ENCODE peak calls at places on chromosomes 5 and 9, in six cellular contexts. One of them, this sample, is unnamed.

GRCh38 chr5:179115307-179115706 is 55.1 kb downstream of the ZNF354C start:
- DNase-seq in A549: no peak
- DNase-seq in IMR-90: no peak
- DNase-seq in esophagus squamous epithelium: no peak
- DNase-seq in prostate gland: no peak
- DNase-seq in spleen: peak
- DNase-seq in this sample: no peak

GRCh38 chr9:21085010-21085409 is 7.3 kb upstream of the IFNB1 start:
- DNase-seq in A549: no peak
- DNase-seq in IMR-90: no peak
- DNase-seq in esophagus squamous epithelium: no peak
- DNase-seq in prostate gland: no peak
- DNase-seq in spleen: no peak
- DNase-seq in this sample: no peak

GRCh38 chr5:16916262-16916878 is 19.7 kb downstream of the MYO10 start:
- DNase-seq in A549: peak
- DNase-seq in IMR-90: peak
- DNase-seq in esophagus squamous epithelium: no peak
- DNase-seq in prostate gland: no peak
- DNase-seq in spleen: no peak
- DNase-seq in this sample: no peak

GRCh38 chr5:126938461-126938860 is 91.9 kb downstream of the MARCHF3 start:
- DNase-seq in A549: no peak
- DNase-seq in IMR-90: peak
- DNase-seq in esophagus squamous epithelium: no peak
- DNase-seq in prostate gland: no peak
- DNase-seq in spleen: no peak
- DNase-seq in this sample: no peak

GRCh38 chr5:77867914-77868313 is 91.8 kb upstream of the TBCA start:
- DNase-seq in A549: no peak
- DNase-seq in IMR-90: no peak
- DNase-seq in esophagus squamous epithelium: no peak
- DNase-seq in prostate gland: no peak
- DNase-seq in spleen: no peak
- DNase-seq in this sample: no peak

GRCh38 chr5:27328480-27328879 is 290.1 kb upstream of the CDH9 start:
- DNase-seq in A549: peak
- DNase-seq in IMR-90: peak
- DNase-seq in esophagus squamous epithelium: no peak
- DNase-seq in prostate gland: no peak
- DNase-seq in spleen: no peak
- DNase-seq in this sample: no peak

GRCh38 chr9:20395671-20396070 is 226.6 kb downstream of the MLLT3 start:
- DNase-seq in A549: no peak
- DNase-seq in IMR-90: no peak
- DNase-seq in esophagus squamous epithelium: no peak
- DNase-seq in prostate gland: no peak
- DNase-seq in spleen: no peak
- DNase-seq in this sample: no peak

GRCh38 chr9:35042081-35042604 is 30.3 kb downstream of the VCP start:
- DNase-seq in A549: no peak
- DNase-seq in IMR-90: peak
- DNase-seq in esophagus squamous epithelium: no peak
- DNase-seq in prostate gland: no peak
- DNase-seq in spleen: no peak
- DNase-seq in this sample: no peak

GRCh38 chr5:39138892-39139291 is 64.7 kb upstream of the RICTOR start:
- DNase-seq in A549: peak
- DNase-seq in IMR-90: peak
- DNase-seq in esophagus squamous epithelium: no peak
- DNase-seq in prostate gland: no peak
- DNase-seq in spleen: no peak
- DNase-seq in this sample: no peak

DNA sequence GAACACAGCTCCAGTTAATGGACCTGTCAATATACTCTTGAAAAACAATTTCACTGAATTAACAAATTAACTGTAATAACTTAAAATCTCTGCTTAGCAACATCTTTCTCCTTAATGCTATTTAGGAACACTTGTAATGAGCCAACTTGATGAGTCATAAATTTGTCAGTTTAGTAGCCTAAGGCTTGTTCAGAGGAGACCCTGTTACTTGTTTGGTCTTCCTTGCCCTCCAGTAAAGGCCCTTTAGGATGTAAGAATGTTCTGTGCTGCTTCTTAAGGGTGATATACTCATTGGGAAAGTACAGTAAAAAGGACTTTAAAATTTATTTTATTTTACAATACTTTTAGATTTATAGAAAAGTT is 11.4 kb upstream of the MATR3 start:
- DNase-seq in A549: no peak
- DNase-seq in IMR-90: peak
- DNase-seq in esophagus squamous epithelium: no peak
- DNase-seq in prostate gland: no peak
- DNase-seq in spleen: no peak
- DNase-seq in this sample: no peak
- H3K27ac ChIP-seq in A549: no peak
- H3K27ac ChIP-seq in IMR-90: no peak
- H3K27ac ChIP-seq in esophagus squamous epithelium: peak
- H3K27ac ChIP-seq in prostate gland: no peak
- H3K27ac ChIP-seq in spleen: no peak
- H3K27ac ChIP-seq in this sample: no peak

GRCh38 chr5:14237313-14238086 is 94.4 kb downstream of the TRIO start:
- DNase-seq in A549: no peak
- DNase-seq in IMR-90: no peak
- DNase-seq in esophagus squamous epithelium: no peak
- DNase-seq in prostate gland: no peak
- DNase-seq in spleen: no peak
- DNase-seq in this sample: no peak
- TF ChIP-seq POLR2A in A549: no peak
- TF ChIP-seq POLR2A in IMR-90: no peak
- TF ChIP-seq POLR2A in esophagus squamous epithelium: no peak
- TF ChIP-seq POLR2A in prostate gland: no peak
- TF ChIP-seq POLR2A in spleen: no peak
- TF ChIP-seq POLR2A in this sample: no peak

GRCh38 chr5:6495433-6496206 is 47.0 kb downstream of the UBE2QL1 start:
- DNase-seq in A549: no peak
- DNase-seq in IMR-90: no peak
- DNase-seq in esophagus squamous epithelium: no peak
- DNase-seq in prostate gland: no peak
- DNase-seq in spleen: no peak
- DNase-seq in this sample: no peak
- H3K27ac ChIP-seq in A549: no peak
- H3K27ac ChIP-seq in IMR-90: no peak
- H3K27ac ChIP-seq in esophagus squamous epithelium: no peak
- H3K27ac ChIP-seq in prostate gland: no peak
- H3K27ac ChIP-seq in spleen: no peak
- H3K27ac ChIP-seq in this sample: no peak

DNA sequence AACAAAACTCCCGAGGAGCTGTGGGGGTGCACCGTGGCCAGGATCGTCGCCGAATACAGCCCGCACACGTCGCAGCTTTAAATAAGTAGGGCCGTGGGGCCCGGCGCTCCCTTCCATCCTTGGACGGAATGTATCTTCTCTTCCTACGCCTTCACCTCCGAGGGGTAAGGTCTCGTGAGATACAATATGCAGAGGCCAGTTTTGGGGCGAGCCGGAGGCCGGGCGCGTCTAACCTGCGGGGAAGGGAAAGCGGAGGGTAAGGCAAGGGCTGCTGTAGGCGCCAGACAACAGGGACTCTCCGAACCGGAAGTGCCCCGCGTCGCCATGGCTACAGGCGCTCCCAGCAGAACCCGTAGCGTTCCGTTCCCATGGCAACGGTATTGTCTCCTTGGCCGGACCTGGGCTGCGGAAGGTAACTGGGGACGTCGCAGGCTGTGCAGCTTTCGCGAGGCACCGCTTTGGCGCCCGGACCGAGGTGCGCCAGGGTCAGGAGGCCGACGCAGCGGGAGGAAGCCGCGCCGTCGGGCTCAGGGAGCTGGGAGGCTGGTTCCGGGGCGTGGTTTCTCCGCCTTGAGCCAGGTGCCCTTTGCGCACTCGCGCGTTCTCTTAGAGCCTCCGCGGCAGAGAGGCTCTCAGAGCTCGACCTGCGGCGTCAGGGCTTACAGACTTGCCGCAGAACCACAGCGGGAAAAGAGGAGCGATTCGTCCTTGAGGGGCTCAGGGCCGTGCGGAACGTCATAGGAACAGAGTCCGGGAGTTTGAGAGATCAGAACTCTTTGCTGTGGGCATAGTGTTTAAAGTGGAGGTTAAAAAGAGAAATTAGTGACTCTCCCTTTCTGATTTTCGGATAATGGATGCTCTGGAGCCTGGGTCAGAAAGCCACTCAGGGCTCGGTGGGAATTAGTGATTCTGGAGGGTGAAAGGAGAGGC is at the start of gene TTC23L:
- DNase-seq in A549: peak
- DNase-seq in IMR-90: peak
- DNase-seq in esophagus squamous epithelium: peak
- DNase-seq in prostate gland: peak
- DNase-seq in spleen: peak
- DNase-seq in this sample: peak
- TF ChIP-seq POLR2A in A549: peak
- TF ChIP-seq POLR2A in IMR-90: no peak
- TF ChIP-seq POLR2A in esophagus squamous epithelium: no peak
- TF ChIP-seq POLR2A in prostate gland: peak
- TF ChIP-seq POLR2A in spleen: no peak
- TF ChIP-seq POLR2A in this sample: peak

GRCh38 chr9:94801242-94801641 is 74.7 kb downstream of the AOPEP start:
- DNase-seq in A549: no peak
- DNase-seq in IMR-90: peak
- DNase-seq in esophagus squamous epithelium: no peak
- DNase-seq in prostate gland: no peak
- DNase-seq in spleen: no peak
- DNase-seq in this sample: no peak

GRCh38 chr9:94799578-94800264 is 73.2 kb downstream of the AOPEP start:
- DNase-seq in A549: peak
- DNase-seq in IMR-90: peak
- DNase-seq in esophagus squamous epithelium: no peak
- DNase-seq in prostate gland: no peak
- DNase-seq in spleen: no peak
- DNase-seq in this sample: no peak

GRCh38 chr9:94801685-94802084 is 75.2 kb downstream of the AOPEP start:
- DNase-seq in A549: no peak
- DNase-seq in IMR-90: peak
- DNase-seq in esophagus squamous epithelium: no peak
- DNase-seq in prostate gland: no peak
- DNase-seq in spleen: no peak
- DNase-seq in this sample: no peak

GRCh38 chr9:94798668-94799067 is 72.2 kb downstream of the AOPEP start:
- DNase-seq in A549: no peak
- DNase-seq in IMR-90: no peak
- DNase-seq in esophagus squamous epithelium: no peak
- DNase-seq in prostate gland: no peak
- DNase-seq in spleen: no peak
- DNase-seq in this sample: no peak

GRCh38 chr9:94800424-94801117 is 74.1 kb downstream of the AOPEP start:
- DNase-seq in A549: no peak
- DNase-seq in IMR-90: peak
- DNase-seq in esophagus squamous epithelium: no peak
- DNase-seq in prostate gland: no peak
- DNase-seq in spleen: no peak
- DNase-seq in this sample: no peak
- H3K27ac ChIP-seq in A549: peak
- H3K27ac ChIP-seq in IMR-90: no peak
- H3K27ac ChIP-seq in esophagus squamous epithelium: peak
- H3K27ac ChIP-seq in prostate gland: peak
- H3K27ac ChIP-seq in spleen: peak
- H3K27ac ChIP-seq in this sample: no peak

GRCh38 chr9:95317119-95317892 is at the start of gene FANCC:
- DNase-seq in A549: peak
- DNase-seq in IMR-90: peak
- DNase-seq in esophagus squamous epithelium: peak
- DNase-seq in prostate gland: peak
- DNase-seq in spleen: peak
- DNase-seq in this sample: peak
- TF ChIP-seq POLR2A in A549: peak
- TF ChIP-seq POLR2A in IMR-90: peak
- TF ChIP-seq POLR2A in esophagus squamous epithelium: no peak
- TF ChIP-seq POLR2A in prostate gland: no peak
- TF ChIP-seq POLR2A in spleen: no peak
- TF ChIP-seq POLR2A in this sample: peak

GRCh38 chr5:141909212-141909611 is 14.5 kb upstream of the DELE1 start:
- DNase-seq in A549: no peak
- DNase-seq in IMR-90: no peak
- DNase-seq in esophagus squamous epithelium: no peak
- DNase-seq in prostate gland: no peak
- DNase-seq in spleen: no peak
- DNase-seq in this sample: no peak
- H3K27ac ChIP-seq in A549: no peak
- H3K27ac ChIP-seq in IMR-90: no peak
- H3K27ac ChIP-seq in esophagus squamous epithelium: no peak
- H3K27ac ChIP-seq in prostate gland: no peak
- H3K27ac ChIP-seq in spleen: no peak
- H3K27ac ChIP-seq in this sample: no peak

GRCh38 chr9:93183663-93184438 is at the start of gene WNK2:
- DNase-seq in A549: peak
- DNase-seq in IMR-90: no peak
- DNase-seq in esophagus squamous epithelium: no peak
- DNase-seq in prostate gland: peak
- DNase-seq in spleen: no peak
- DNase-seq in this sample: peak
- TF ChIP-seq POLR2A in A549: peak
- TF ChIP-seq POLR2A in IMR-90: no peak
- TF ChIP-seq POLR2A in esophagus squamous epithelium: no peak
- TF ChIP-seq POLR2A in prostate gland: peak
- TF ChIP-seq POLR2A in spleen: no peak
- TF ChIP-seq POLR2A in this sample: no peak

This sample was measured in body of pancreas.